ENCODE peak calls at places on chromosomes 12 and 14, in ten cellular contexts. One of them, this sample, is unnamed.
A peak's percentile ranks its signal among the peaks of the same experiment; 100 is the strongest.

GRCh38 chr12:54478270-54478669 is 4.9 kb upstream of the GTSF1 start:
- DNase-seq in HCT116: no peak
- DNase-seq in body of pancreas: no peak
- DNase-seq in uterus: no peak
- DNase-seq in fibroblast of lung: no peak
- DNase-seq in CD8-positive, alpha-beta memory T cell: no peak
- DNase-seq in astrocyte: no peak
- DNase-seq in stomach: no peak
- DNase-seq in HAP-1: no peak
- DNase-seq in GM23338: no peak
- DNase-seq in this sample: no peak

GRCh38 chr14:63578300-63578699 is 35.1 kb upstream of the PPP2R5E start:
- DNase-seq in HCT116: no peak
- DNase-seq in body of pancreas: no peak
- DNase-seq in uterus: no peak
- DNase-seq in fibroblast of lung: no peak
- DNase-seq in CD8-positive, alpha-beta memory T cell: no peak
- DNase-seq in astrocyte: no peak
- DNase-seq in stomach: no peak
- DNase-seq in HAP-1: no peak
- DNase-seq in GM23338: no peak
- DNase-seq in this sample: no peak

GRCh38 chr12:56198836-56199235 is 9.6 kb upstream of the SMARCC2 start:
- DNase-seq in HCT116: no peak
- DNase-seq in body of pancreas: no peak
- DNase-seq in uterus: no peak
- DNase-seq in fibroblast of lung: no peak
- DNase-seq in CD8-positive, alpha-beta memory T cell: no peak
- DNase-seq in astrocyte: peak; percentile 51
- DNase-seq in stomach: no peak
- DNase-seq in HAP-1: no peak
- DNase-seq in GM23338: peak; percentile 72
- DNase-seq in this sample: no peak

GRCh38 chr14:94769413-94770250 is at the start of gene GSC:
- DNase-seq in HCT116: no peak
- DNase-seq in body of pancreas: peak; percentile 69
- DNase-seq in uterus: peak; percentile 21
- DNase-seq in fibroblast of lung: no peak
- DNase-seq in CD8-positive, alpha-beta memory T cell: no peak
- DNase-seq in astrocyte: peak; percentile 15
- DNase-seq in stomach: peak; percentile 42
- DNase-seq in HAP-1: peak; percentile 69
- DNase-seq in GM23338: peak; percentile 89
- DNase-seq in this sample: peak; percentile 80

GRCh38 chr12:113880993-113881392 is 85.1 kb downstream of the RBM19 start:
- DNase-seq in HCT116: no peak
- DNase-seq in body of pancreas: no peak
- DNase-seq in uterus: no peak
- DNase-seq in fibroblast of lung: no peak
- DNase-seq in CD8-positive, alpha-beta memory T cell: no peak
- DNase-seq in astrocyte: no peak
- DNase-seq in stomach: no peak
- DNase-seq in HAP-1: no peak
- DNase-seq in GM23338: no peak
- DNase-seq in this sample: no peak

GRCh38 chr14:33611405-33612183 is 339.3 kb downstream of the EGLN3 start:
- DNase-seq in HCT116: no peak
- DNase-seq in body of pancreas: no peak
- DNase-seq in uterus: no peak
- DNase-seq in fibroblast of lung: peak; percentile 15
- DNase-seq in CD8-positive, alpha-beta memory T cell: no peak
- DNase-seq in astrocyte: peak; percentile 49
- DNase-seq in stomach: no peak
- DNase-seq in HAP-1: no peak
- DNase-seq in GM23338: no peak
- DNase-seq in this sample: no peak

GRCh38 chr12:118714051-118714460 is 267.3 kb upstream of the SRRM4 start:
- DNase-seq in HCT116: peak; percentile 34
- DNase-seq in body of pancreas: peak; percentile 12
- DNase-seq in uterus: no peak
- DNase-seq in fibroblast of lung: no peak
- DNase-seq in CD8-positive, alpha-beta memory T cell: no peak
- DNase-seq in astrocyte: no peak
- DNase-seq in stomach: no peak
- DNase-seq in HAP-1: peak; percentile 77
- DNase-seq in GM23338: peak; percentile 93
- DNase-seq in this sample: peak; percentile 66

GRCh38 chr12:57019983-57020719 is 3.8 kb upstream of the TAC3 start:
- DNase-seq in HCT116: no peak
- DNase-seq in body of pancreas: no peak
- DNase-seq in uterus: no peak
- DNase-seq in fibroblast of lung: no peak
- DNase-seq in CD8-positive, alpha-beta memory T cell: no peak
- DNase-seq in astrocyte: no peak
- DNase-seq in stomach: no peak
- DNase-seq in HAP-1: no peak
- DNase-seq in GM23338: no peak
- DNase-seq in this sample: no peak

GRCh38 chr14:105861985-105862465 is 335.6 kb downstream of the TMEM121 start:
- DNase-seq in HCT116: no peak
- DNase-seq in body of pancreas: no peak
- DNase-seq in uterus: no peak
- DNase-seq in fibroblast of lung: no peak
- DNase-seq in CD8-positive, alpha-beta memory T cell: peak; percentile 0
- DNase-seq in astrocyte: no peak
- DNase-seq in stomach: peak; percentile 23
- DNase-seq in HAP-1: no peak
- DNase-seq in GM23338: no peak
- DNase-seq in this sample: no peak

GRCh38 chr12:67827820-67828383 is 161.3 kb upstream of the IFNG-AS1 start:
- DNase-seq in HCT116: peak; percentile 62
- DNase-seq in body of pancreas: peak; percentile 30
- DNase-seq in uterus: peak; percentile 21
- DNase-seq in fibroblast of lung: peak; percentile 86
- DNase-seq in CD8-positive, alpha-beta memory T cell: no peak
- DNase-seq in astrocyte: peak; percentile 99
- DNase-seq in stomach: no peak
- DNase-seq in HAP-1: no peak
- DNase-seq in GM23338: no peak
- DNase-seq in this sample: peak; percentile 43

GRCh38 chr14:88168498-88169165 is 154.4 kb downstream of the KCNK10 start:
- DNase-seq in HCT116: no peak
- DNase-seq in body of pancreas: peak; percentile 58
- DNase-seq in uterus: no peak
- DNase-seq in fibroblast of lung: peak; percentile 0
- DNase-seq in CD8-positive, alpha-beta memory T cell: peak; percentile 45
- DNase-seq in astrocyte: no peak
- DNase-seq in stomach: peak; percentile 57
- DNase-seq in HAP-1: peak; percentile 41
- DNase-seq in GM23338: peak; percentile 76
- DNase-seq in this sample: peak; percentile 68

GRCh38 chr14:51604078-51604477 is 47.6 kb upstream of the FRMD6 start:
- DNase-seq in HCT116: no peak
- DNase-seq in body of pancreas: no peak
- DNase-seq in uterus: no peak
- DNase-seq in fibroblast of lung: peak; percentile 76
- DNase-seq in CD8-positive, alpha-beta memory T cell: no peak
- DNase-seq in astrocyte: peak; percentile 96
- DNase-seq in stomach: no peak
- DNase-seq in HAP-1: no peak
- DNase-seq in GM23338: no peak
- DNase-seq in this sample: no peak

GRCh38 chr12:39161686-39162085 is 256.3 kb upstream of the CPNE8 start:
- DNase-seq in HCT116: no peak
- DNase-seq in body of pancreas: no peak
- DNase-seq in uterus: no peak
- DNase-seq in fibroblast of lung: no peak
- DNase-seq in CD8-positive, alpha-beta memory T cell: no peak
- DNase-seq in astrocyte: peak; percentile 29
- DNase-seq in stomach: no peak
- DNase-seq in HAP-1: no peak
- DNase-seq in GM23338: no peak
- DNase-seq in this sample: no peak

GRCh38 chr12:1277905-1278304 is 286.9 kb downstream of the ERC1 start:
- DNase-seq in HCT116: no peak
- DNase-seq in body of pancreas: peak; percentile 22
- DNase-seq in uterus: no peak
- DNase-seq in fibroblast of lung: no peak
- DNase-seq in CD8-positive, alpha-beta memory T cell: peak; percentile 7
- DNase-seq in astrocyte: no peak
- DNase-seq in stomach: no peak
- DNase-seq in HAP-1: no peak
- DNase-seq in GM23338: no peak
- DNase-seq in this sample: no peak

GRCh38 chr12:124273630-124274029 is 21.3 kb upstream of the RFLNA start:
- DNase-seq in HCT116: peak; percentile 79
- DNase-seq in body of pancreas: peak; percentile 25
- DNase-seq in uterus: no peak
- DNase-seq in fibroblast of lung: peak; percentile 19
- DNase-seq in CD8-positive, alpha-beta memory T cell: no peak
- DNase-seq in astrocyte: peak; percentile 25
- DNase-seq in stomach: no peak
- DNase-seq in HAP-1: peak; percentile 75
- DNase-seq in GM23338: peak; percentile 77
- DNase-seq in this sample: peak; percentile 54

GRCh38 chr12:69161835-69162234 is 77.5 kb upstream of the CPSF6 start:
- DNase-seq in HCT116: no peak
- DNase-seq in body of pancreas: no peak
- DNase-seq in uterus: no peak
- DNase-seq in fibroblast of lung: peak; percentile 9
- DNase-seq in CD8-positive, alpha-beta memory T cell: no peak
- DNase-seq in astrocyte: no peak
- DNase-seq in stomach: no peak
- DNase-seq in HAP-1: peak; percentile 22
- DNase-seq in GM23338: no peak
- DNase-seq in this sample: peak; percentile 15

GRCh38 chr12:105561981-105562726 is 231.7 kb downstream of the C12orf75 start:
- DNase-seq in HCT116: peak; percentile 76
- DNase-seq in body of pancreas: no peak
- DNase-seq in uterus: peak; percentile 73
- DNase-seq in fibroblast of lung: peak; percentile 91
- DNase-seq in CD8-positive, alpha-beta memory T cell: no peak
- DNase-seq in astrocyte: peak; percentile 89
- DNase-seq in stomach: peak; percentile 33
- DNase-seq in HAP-1: no peak
- DNase-seq in GM23338: peak; percentile 6
- DNase-seq in this sample: peak; percentile 39
- H3K4me3 ChIP-seq in HCT116: peak overlapping the region; percentile 36
- H3K4me3 ChIP-seq in body of pancreas: no peak overlapping the region
- H3K4me3 ChIP-seq in uterus: no peak overlapping the region
- H3K4me3 ChIP-seq in fibroblast of lung: no peak overlapping the region
- H3K4me3 ChIP-seq in CD8-positive, alpha-beta memory T cell: no peak overlapping the region
- H3K4me3 ChIP-seq in astrocyte: peak overlapping the region; percentile 53
- H3K4me3 ChIP-seq in stomach: no peak overlapping the region
- H3K4me3 ChIP-seq in HAP-1: no peak overlapping the region
- H3K4me3 ChIP-seq in GM23338: no peak overlapping the region
- H3K4me3 ChIP-seq in this sample: no peak overlapping the region

DNA sequence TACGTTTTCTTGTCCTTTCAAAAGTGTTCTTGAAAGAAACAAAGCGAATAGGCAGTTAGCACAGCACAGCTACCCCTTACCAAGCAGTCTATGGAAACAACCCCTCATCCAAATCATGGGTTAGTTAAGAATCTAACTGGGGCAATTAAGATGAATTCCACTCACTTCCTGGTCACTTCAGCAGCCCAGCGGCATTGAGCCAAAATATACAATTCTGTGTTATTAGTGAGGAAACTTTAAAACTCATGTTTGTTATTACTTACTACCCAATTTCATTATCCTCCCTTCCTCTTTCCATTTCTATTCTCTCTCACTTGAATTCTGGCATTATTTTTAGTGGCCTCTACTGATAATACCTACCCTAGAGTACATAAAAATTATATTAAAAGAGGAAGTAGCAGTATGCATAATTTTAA is 121.4 kb downstream of the PPHLN1 start:
- DNase-seq in HCT116: no peak
- DNase-seq in body of pancreas: no peak
- DNase-seq in uterus: no peak
- DNase-seq in fibroblast of lung: peak; percentile 29
- DNase-seq in CD8-positive, alpha-beta memory T cell: no peak
- DNase-seq in astrocyte: peak; percentile 49
- DNase-seq in stomach: no peak
- DNase-seq in HAP-1: no peak
- DNase-seq in GM23338: no peak
- DNase-seq in this sample: no peak
- H3K4me1 ChIP-seq in HCT116: no peaks in the 10 kb centered on the region
- H3K4me1 ChIP-seq in body of pancreas: peaks cover 5% of the 10 kb centered on the region
- H3K4me1 ChIP-seq in uterus: no peaks in the 10 kb centered on the region
- H3K4me1 ChIP-seq in fibroblast of lung: peaks cover 4% of the 10 kb centered on the region
- H3K4me1 ChIP-seq in CD8-positive, alpha-beta memory T cell: no peaks in the 10 kb centered on the region
- H3K4me1 ChIP-seq in astrocyte: peaks cover 24% of the 10 kb centered on the region
- H3K4me1 ChIP-seq in stomach: no peaks in the 10 kb centered on the region
- H3K4me1 ChIP-seq in HAP-1: peaks cover 50% of the 10 kb centered on the region
- H3K4me1 ChIP-seq in GM23338: peaks cover 46% of the 10 kb centered on the region
- H3K4me1 ChIP-seq in this sample: no peaks in the 10 kb centered on the region

GRCh38 chr12:92466391-92467305 is 236.1 kb upstream of the PLEKHG7 start:
- DNase-seq in HCT116: no peak
- DNase-seq in body of pancreas: peak; percentile 65
- DNase-seq in uterus: no peak
- DNase-seq in fibroblast of lung: peak; percentile 52
- DNase-seq in CD8-positive, alpha-beta memory T cell: no peak
- DNase-seq in astrocyte: peak; percentile 13
- DNase-seq in stomach: no peak
- DNase-seq in HAP-1: peak; percentile 45
- DNase-seq in GM23338: peak; percentile 74
- DNase-seq in this sample: no peak
- H3K4me3 ChIP-seq in HCT116: no peak overlapping the region
- H3K4me3 ChIP-seq in body of pancreas: no peak overlapping the region
- H3K4me3 ChIP-seq in uterus: no peak overlapping the region
- H3K4me3 ChIP-seq in fibroblast of lung: no peak overlapping the region
- H3K4me3 ChIP-seq in CD8-positive, alpha-beta memory T cell: no peak overlapping the region
- H3K4me3 ChIP-seq in astrocyte: no peak overlapping the region
- H3K4me3 ChIP-seq in stomach: no peak overlapping the region
- H3K4me3 ChIP-seq in HAP-1: no peak overlapping the region
- H3K4me3 ChIP-seq in GM23338: no peak overlapping the region
- H3K4me3 ChIP-seq in this sample: no peak overlapping the region

GRCh38 chr14:23617539-23617938 is 18.6 kb upstream of the DHRS2 start:
- DNase-seq in HCT116: no peak
- DNase-seq in body of pancreas: no peak
- DNase-seq in uterus: no peak
- DNase-seq in fibroblast of lung: no peak
- DNase-seq in CD8-positive, alpha-beta memory T cell: no peak
- DNase-seq in astrocyte: no peak
- DNase-seq in stomach: no peak
- DNase-seq in HAP-1: no peak
- DNase-seq in GM23338: no peak
- DNase-seq in this sample: no peak
- H3K4me1 ChIP-seq in HCT116: no peaks in the 10 kb centered on the region
- H3K4me1 ChIP-seq in body of pancreas: peaks cover 62% of the 10 kb centered on the region
- H3K4me1 ChIP-seq in uterus: no peaks in the 10 kb centered on the region
- H3K4me1 ChIP-seq in fibroblast of lung: no peaks in the 10 kb centered on the region
- H3K4me1 ChIP-seq in CD8-positive, alpha-beta memory T cell: no peaks in the 10 kb centered on the region
- H3K4me1 ChIP-seq in astrocyte: no peaks in the 10 kb centered on the region
- H3K4me1 ChIP-seq in stomach: peaks cover 16% of the 10 kb centered on the region
- H3K4me1 ChIP-seq in HAP-1: no peaks in the 10 kb centered on the region
- H3K4me1 ChIP-seq in GM23338: no peaks in the 10 kb centered on the region
- H3K4me1 ChIP-seq in this sample: no peaks in the 10 kb centered on the region